ENCODE peak calls at places on chromosome 5, in ten cellular contexts. Y, P, Z, J, E, W, K, F, A and V are unnamed samples.

GRCh38 chr5:99176186-99176585 is 247.4 kb upstream of the CHD1 start:
- DNase-seq in Y (no peak), P (no peak), Z (no peak), J (no peak), E (no peak), W (no peak), K (no peak), F (no peak), A (no peak), V (no peak)

GRCh38 chr5:74394924-74395880 is 245.3 kb downstream of the ENC1 start:
- DNase-seq in Y (peak; percentile 23), P (peak; percentile 13), Z (no peak), J (no peak), E (no peak), W (no peak), K (no peak), F (no peak), A (no peak), V (no peak)

GRCh38 chr5:16889203-16889971 is 46.7 kb downstream of the MYO10 start:
- DNase-seq in Y (peak; percentile 56), P (no peak), Z (no peak), J (no peak), E (no peak), W (no peak), K (no peak), F (peak; percentile 85), A (no peak), V (no peak)

GRCh38 chr5:14035859-14036440 is 91.5 kb upstream of the DNAH5 start:
- DNase-seq in Y (peak; percentile 98), P (no peak), Z (peak; percentile 68), J (no peak), E (no peak), W (no peak), K (peak; percentile 53), F (peak; percentile 100), A (no peak), V (peak; percentile 95)

GRCh38 chr5:131282235-131282634 is 18.4 kb downstream of the CDC42SE2 start:
- DNase-seq in Y (no peak), P (no peak), Z (no peak), J (no peak), E (no peak), W (no peak), K (no peak), F (no peak), A (no peak), V (no peak)

GRCh38 chr5:157020508-157021213 is 38.3 kb downstream of the HAVCR1 start:
- DNase-seq in Y (peak; percentile 78), P (peak; percentile 48), Z (no peak), J (no peak), E (no peak), W (no peak), K (no peak), F (no peak), A (no peak), V (no peak)

GRCh38 chr5:173926359-173926758 is 38.2 kb downstream of the CPEB4 start:
- DNase-seq in Y (peak; percentile 86), P (no peak), Z (no peak), J (no peak), E (no peak), W (no peak), K (no peak), F (no peak), A (no peak), V (peak; percentile 39)

GRCh38 chr5:111453290-111453689 is 59.0 kb downstream of the STARD4 start:
- DNase-seq in Y (peak; percentile 23), P (no peak), Z (no peak), J (no peak), E (no peak), W (no peak), K (no peak), F (no peak), A (no peak), V (no peak)

GRCh38 chr5:31036407-31036806 is 157.1 kb upstream of the CDH6 start:
- DNase-seq in Y (no peak), P (no peak), Z (no peak), J (no peak), E (no peak), W (no peak), K (no peak), F (peak; percentile 18), A (no peak), V (peak; percentile 2)

GRCh38 chr5:42811591-42812392 is at the start of gene SELENOP:
- DNase-seq in Y (peak; percentile 86), P (no peak), Z (peak; percentile 11), J (no peak), E (peak; percentile 91), W (no peak), K (peak; percentile 48), F (peak; percentile 89), A (no peak), V (no peak)

GRCh38 chr5:91182763-91183162 is 200.4 kb downstream of the ARRDC3 start:
- DNase-seq in Y (peak; percentile 92), P (peak; percentile 5), Z (no peak), J (no peak), E (no peak), W (no peak), K (no peak), F (no peak), A (no peak), V (peak; percentile 8)

GRCh38 chr5:74575741-74576538 is 64.6 kb downstream of the ENC1 start:
- DNase-seq in Y (peak; percentile 80), P (no peak), Z (peak; percentile 54), J (no peak), E (no peak), W (no peak), K (no peak), F (peak; percentile 63), A (no peak), V (peak; percentile 93)

GRCh38 chr5:14445581-14446290 is 135.9 kb upstream of the OTULINL start:
- DNase-seq in Y (no peak), P (peak; percentile 14), Z (no peak), J (no peak), E (peak; percentile 30), W (no peak), K (no peak), F (no peak), A (no peak), V (no peak)

GRCh38 chr5:72785796-72786195 is 30.7 kb upstream of the TNPO1 start:
- DNase-seq in Y (no peak), P (no peak), Z (no peak), J (no peak), E (no peak), W (no peak), K (no peak), F (no peak), A (no peak), V (no peak)

GRCh38 chr5:180646289-180646962 is 3.0 kb downstream of the FLT4 start:
- DNase-seq in Y (no peak), P (no peak), Z (no peak), J (no peak), E (no peak), W (no peak), K (no peak), F (no peak), A (no peak), V (no peak)

GRCh38 chr5:67010684-67011409 is 185.8 kb downstream of the CD180 start:
- DNase-seq in Y (peak; percentile 84), P (peak; percentile 20), Z (peak; percentile 23), J (no peak), E (no peak), W (no peak), K (no peak), F (peak; percentile 7), A (no peak), V (peak; percentile 99)